ENCODE peak calls at places on chromosome 22, in five cellular contexts. L, M, G, C and V are unnamed samples.

GRCh38 chr22:17410576-17410975 is 41.3 kb downstream of the CECR2 start:
- DNase-seq in L (no peak), G (no peak), C (no peak), M (no peak), V (no peak)

GRCh38 chr22:22195265-22196017 is 49.1 kb upstream of the VPREB1 start:
- DNase-seq in M (peak; percentile 83), C (peak; percentile 37), L (peak; percentile 90), G (peak; percentile 81), V (peak; percentile 83)

GRCh38 chr22:25484498-25484897 is 80.0 kb upstream of the GRK3 start:
- DNase-seq in C (no peak), L (no peak), M (no peak), G (no peak), V (no peak)

GRCh38 chr22:49448546-49448945 is 379.1 kb downstream of the BRD1 start:
- DNase-seq in M (no peak), G (no peak), C (no peak), L (no peak), V (no peak)

GRCh38 chr22:49728566-49729271 is 99.0 kb downstream of the BRD1 start:
- DNase-seq in M (peak; percentile 13), L (no peak), C (no peak), G (no peak), V (no peak)

GRCh38 chr22:44369916-44370804 is 57.4 kb upstream of the SHISAL1 start:
- DNase-seq in L (no peak), G (no peak), M (no peak), C (no peak), V (no peak)

GRCh38 chr22:27918351-27919221 is 470 bp downstream of the PITPNB start:
- DNase-seq in M (peak; percentile 33), G (no peak), C (peak; percentile 45), L (peak; percentile 50), V (peak; percentile 43)

GRCh38 chr22:16793831-16794230 is 31.4 kb downstream of the XKR3 start:
- DNase-seq in G (no peak), L (no peak), M (no peak), C (no peak), V (no peak)

GRCh38 chr22:42283288-42284229 is 13.1 kb upstream of the TCF20 start:
- DNase-seq in G (no peak), L (no peak), C (no peak), M (no peak), V (no peak)

GRCh38 chr22:45612451-45612901 is 59.2 kb upstream of the ATXN10 start:
- DNase-seq in G (no peak), L (no peak), M (no peak), C (peak; percentile 80), V (no peak)

GRCh38 chr22:50027639-50028537 is 15.3 kb upstream of the IL17REL start:
- DNase-seq in M (peak; percentile 87), L (no peak), G (no peak), C (peak; percentile 13), V (peak; percentile 79)

GRCh38 chr22:42964994-42965699 is 49.8 kb downstream of the PACSIN2 start:
- DNase-seq in G (peak; percentile 86), M (no peak), C (peak; percentile 45), L (no peak), V (no peak)

GRCh38 chr22:46676881-46677280 is 56.7 kb downstream of the GRAMD4 start:
- DNase-seq in G (no peak), L (no peak), M (no peak), C (no peak), V (no peak)

GRCh38 chr22:33923660-33924246 is 3.5 kb upstream of the LARGE1 start:
- DNase-seq in C (peak; percentile 74), M (peak; percentile 71), L (peak; percentile 80), G (peak; percentile 27), V (peak; percentile 62)

GRCh38 chr22:45910928-45911467 is 66.0 kb downstream of the WNT7B start:
- DNase-seq in L (peak; percentile 18), G (no peak), M (no peak), C (no peak), V (no peak)

GRCh38 chr22:35446365-35446764 is 46.4 kb downstream of the MCM5 start:
- DNase-seq in C (peak; percentile 95), G (no peak), L (no peak), M (no peak), V (no peak)

GRCh38 chr22:22865311-22866072 is 22.1 kb upstream of the IGLL5 start:
- DNase-seq in G (no peak), L (no peak), M (no peak), C (no peak), V (no peak)

GRCh38 chr22:41910599-41911291 is 4.1 kb downstream of the SHISA8 start:
- DNase-seq in C (no peak), G (no peak), M (peak; percentile 61), L (peak; percentile 62), V (peak; percentile 42)

GRCh38 chr22:19178065-19178658 is 374 bp downstream of the SLC25A1 start:
- DNase-seq in C (peak; percentile 11), L (peak; percentile 69), G (no peak), M (peak; percentile 60), V (peak; percentile 57)

GRCh38 chr22:25334091-25334490 is 114.7 kb downstream of the CRYBB2 start:
- DNase-seq in G (peak; percentile 36), C (peak; percentile 16), L (peak; percentile 44), M (peak; percentile 72), V (peak; percentile 32)

GRCh38 chr22:26666035-26666338 is 8.6 kb downstream of the MIAT start:
- DNase-seq in M (no peak), G (no peak), C (peak; percentile 75), L (no peak), V (no peak)

GRCh38 chr22:48920776-48921241 is 906.9 kb downstream of the BRD1 start:
- DNase-seq in L (no peak), M (peak; percentile 17), G (no peak), C (no peak), V (no peak)

GRCh38 chr22:46367707-46368191 is 32.2 kb downstream of the TRMU start:
- DNase-seq in G (peak; percentile 29), L (peak; percentile 90), C (peak; percentile 40), M (peak; percentile 89), V (peak; percentile 59)

GRCh38 chr22:17443413-17444203 is 74.3 kb downstream of the CECR2 start:
- DNase-seq in G (no peak), M (no peak), C (no peak), L (no peak), V (no peak)

GRCh38 chr22:47144076-47144765 is 381.8 kb downstream of the TBC1D22A start:
- DNase-seq in M (peak; percentile 68), L (peak; percentile 76), C (no peak), G (no peak), V (peak; percentile 91)

GRCh38 chr22:47213571-47214230 is 451.3 kb downstream of the TBC1D22A start:
- DNase-seq in C (no peak), L (peak; percentile 54), G (peak; percentile 12), M (peak; percentile 28), V (peak; percentile 46)

GRCh38 chr22:50039669-50040458 is 18.2 kb downstream of the TTLL8 start:
- DNase-seq in C (no peak), G (no peak), L (no peak), M (no peak), V (no peak)

GRCh38 chr22:32725369-32725988 is 76.0 kb upstream of the TIMP3 start:
- DNase-seq in C (no peak), L (no peak), G (no peak), M (no peak), V (no peak)

GRCh38 chr22:39089928-39090327 is 7.1 kb upstream of the APOBEC3H start:
- DNase-seq in M (no peak), G (no peak), C (no peak), L (no peak), V (no peak)

GRCh38 chr22:32685527-32685926 is 116.0 kb upstream of the TIMP3 start:
- DNase-seq in G (no peak), L (no peak), C (peak; percentile 20), M (no peak), V (no peak)

GRCh38 chr22:46068908-46069481 is 81.3 kb upstream of the PPARA start:
- DNase-seq in L (peak; percentile 44), M (peak; percentile 26), G (no peak), C (peak; percentile 49), V (no peak)

GRCh38 chr22:49023161-49023878 is 804.4 kb downstream of the BRD1 start:
- DNase-seq in C (no peak), G (no peak), M (no peak), L (no peak), V (no peak)

GRCh38 chr22:20428496-20429253 is 8.9 kb downstream of the SCARF2 start:
- DNase-seq in L (no peak), M (no peak), G (no peak), C (no peak), V (no peak)
- H3K4me3 ChIP-seq in L (no peak overlapping the region), M (peak overlapping the region; percentile 42), G (peak overlapping the region; percentile 42), C (no peak overlapping the region), V (no peak overlapping the region)

DNA sequence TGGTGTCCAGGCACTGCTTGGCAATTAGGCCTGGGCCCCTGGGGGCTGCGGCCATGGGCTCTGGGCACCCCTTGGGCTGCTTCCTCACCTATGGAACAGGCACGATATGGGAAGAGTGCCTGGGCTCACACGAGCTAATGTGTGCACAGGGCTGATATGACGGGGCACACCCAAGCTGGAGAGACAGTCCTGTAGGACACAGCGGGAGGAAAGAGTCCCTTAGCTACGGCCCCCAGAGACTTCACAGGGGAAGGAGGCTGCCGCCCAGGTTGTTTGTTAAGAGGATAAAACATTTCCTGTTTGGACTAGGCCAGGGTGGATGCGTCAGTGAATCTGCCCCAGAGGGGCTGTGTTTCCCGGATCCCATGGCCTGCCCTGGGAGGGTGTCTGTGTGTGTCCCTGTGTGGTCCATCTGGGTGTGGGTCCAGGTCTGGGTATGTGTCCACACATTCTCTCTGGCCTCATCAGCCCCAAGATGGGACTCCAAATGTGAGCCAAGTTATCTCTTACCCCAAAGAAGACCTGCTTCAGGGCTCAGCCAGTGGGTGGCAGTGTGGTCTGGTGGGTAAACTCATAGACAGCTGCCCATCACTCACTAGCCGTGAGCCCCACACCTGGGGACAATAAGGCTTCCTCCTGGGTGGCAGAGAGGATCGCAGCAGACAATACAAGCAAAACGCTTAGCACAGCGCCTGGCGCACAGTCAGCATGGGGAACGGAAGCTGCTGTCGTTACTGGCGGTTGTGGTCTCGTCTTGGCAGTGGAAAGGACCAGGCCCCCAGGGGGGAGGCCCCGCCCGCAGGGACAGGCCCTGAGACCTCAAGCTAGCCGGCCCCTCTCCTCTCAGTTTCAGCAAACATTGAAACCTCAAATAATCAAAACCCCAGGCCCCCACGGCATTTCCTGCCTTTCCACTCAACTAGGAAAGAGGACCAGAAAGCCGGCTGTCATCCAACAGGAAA is 3.2 kb upstream of the EMID1 start:
- DNase-seq in C (peak; percentile 55), M (peak; percentile 43), G (no peak), L (peak; percentile 18), V (peak; percentile 30)
- TF ChIP-seq POLR2A in C (no peak), M (no peak), G (no peak), L (no peak), V (no peak)

GRCh38 chr22:37748659-37749058 is 51.8 kb downstream of the TRIOBP start:
- DNase-seq in C (no peak), G (no peak), L (no peak), M (no peak), V (no peak)
- H3K4me3 ChIP-seq in C (no peak overlapping the region), G (peak overlapping the region; percentile 94), L (no peak overlapping the region), M (no peak overlapping the region), V (no peak overlapping the region)

GRCh38 chr22:36470994-36471331 is 10.5 kb downstream of the TXN2 start:
- DNase-seq in M (no peak), L (no peak), G (no peak), C (peak; percentile 73), V (no peak)

GRCh38 chr22:36469094-36469710 is 12.2 kb downstream of the TXN2 start:
- DNase-seq in L (no peak), C (no peak), G (no peak), M (no peak), V (no peak)

GRCh38 chr22:36471341-36471821 is 10.1 kb downstream of the TXN2 start:
- DNase-seq in L (no peak), M (no peak), C (peak; percentile 60), G (no peak), V (no peak)

GRCh38 chr22:36472689-36473088 is 8.8 kb downstream of the TXN2 start:
- DNase-seq in L (no peak), M (no peak), C (no peak), G (no peak), V (no peak)

GRCh38 chr22:36470162-36470993 is 11.1 kb downstream of the TXN2 start:
- DNase-seq in M (peak; percentile 87), C (peak; percentile 89), L (peak; percentile 87), G (peak; percentile 60), V (peak; percentile 87)
- TF ChIP-seq POLR2A in M (no peak), C (peak; percentile 68), L (no peak), G (no peak), V (no peak)